ENCODE peak calls at places on chromosome 3, in eight cellular contexts. N is anterior cingulate cortex, M is NCI-H2029 treated with DMSO at 0.1 percent for 48 hours, V is SHP77, S is PC-3, U is GDM1, D is SJSA1, Q is PC-9. T is an unnamed sample.

GRCh38 chr3:55721716-55722484 is 234.8 kb upstream of the WNT5A start:
- DNase-seq in N (no peak), U (no peak), S (peak; percentile 56), V (no peak), D (no peak), M (no peak), Q (no peak), T (peak; percentile 17)

GRCh38 chr3:50260942-50261441 is 8.0 kb upstream of the SEMA3B start:
- DNase-seq in M (no peak), V (no peak), Q (no peak), D (no peak), N (no peak), U (no peak), S (no peak), T (no peak)

GRCh38 chr3:14410501-14411165 is 8.2 kb downstream of the SLC6A6 start:
- DNase-seq in M (no peak), V (no peak), D (peak; percentile 94), U (peak; percentile 68), N (no peak), S (peak; percentile 86), Q (peak; percentile 93), T (no peak)

GRCh38 chr3:77707271-77707670 is 667.4 kb downstream of the ROBO2 start:
- DNase-seq in D (no peak), M (no peak), Q (no peak), V (no peak), S (peak; percentile 56), N (no peak), U (no peak), T (no peak)

GRCh38 chr3:189806171-189806951 is 175.2 kb downstream of the TP63 start:
- DNase-seq in S (no peak), N (no peak), D (no peak), Q (no peak), M (no peak), V (no peak), U (no peak), T (no peak)

GRCh38 chr3:183515968-183516851 is 39.3 kb downstream of the KLHL6 start:
- DNase-seq in N (no peak), U (no peak), Q (peak; percentile 33), M (no peak), S (no peak), V (no peak), D (no peak), T (peak; percentile 64)

GRCh38 chr3:59559721-59560514 is 510.1 kb upstream of the CFAP20DC start:
- DNase-seq in M (no peak), S (peak; percentile 91), U (no peak), N (no peak), V (no peak), D (peak; percentile 44), Q (peak; percentile 74), T (no peak)

GRCh38 chr3:150497956-150498355 is 48.3 kb downstream of the SERP1 start:
- DNase-seq in V (no peak), S (peak; percentile 90), U (no peak), N (no peak), M (no peak), D (peak; percentile 52), Q (peak; percentile 88), T (no peak)

GRCh38 chr3:34005886-34006285 is 207.5 kb downstream of the PDCD6IP start:
- DNase-seq in Q (no peak), U (no peak), S (peak; percentile 39), M (no peak), N (no peak), V (no peak), D (no peak), T (no peak)

GRCh38 chr3:79461129-79461792 is 306.5 kb downstream of the ROBO1 start:
- DNase-seq in M (no peak), S (no peak), Q (no peak), D (no peak), V (no peak), U (no peak), N (no peak), T (no peak)

GRCh38 chr3:15933439-15934144 is 135.8 kb upstream of the ANKRD28 start:
- DNase-seq in Q (no peak), V (no peak), S (no peak), N (no peak), U (no peak), M (no peak), D (no peak), T (no peak)

GRCh38 chr3:13107661-13108060 is 34.4 kb upstream of the IQSEC1 start:
- DNase-seq in N (no peak), D (no peak), U (no peak), V (no peak), Q (no peak), M (no peak), S (no peak), T (no peak)

GRCh38 chr3:16484216-16484615 is 29.3 kb downstream of the RFTN1 start:
- DNase-seq in D (peak; percentile 90), V (no peak), U (no peak), S (no peak), N (no peak), M (no peak), Q (no peak), T (no peak)

GRCh38 chr3:95343767-95344166 is 1280.9 kb downstream of the NSUN3 start:
- DNase-seq in N (no peak), U (no peak), D (no peak), Q (no peak), M (no peak), V (no peak), S (no peak), T (no peak)

GRCh38 chr3:46429250-46429649 is 22.2 kb downstream of the CCRL2 start:
- DNase-seq in D (no peak), M (no peak), S (peak; percentile 21), N (no peak), U (no peak), Q (no peak), V (no peak), T (no peak)

GRCh38 chr3:12803371-12803770 is 6.9 kb downstream of the CAND2 start:
- DNase-seq in U (no peak), N (no peak), D (no peak), V (no peak), S (no peak), M (no peak), Q (no peak), T (no peak)